ENCODE peak calls at places on chromosomes 1 and 21, in nine cellular contexts. R is BJ, O is cardiac muscle cell, W is fibroblast of lung, L is stomach, C is HL-60, F is PC-3, J is heart left ventricle, B is psoas muscle. T is an unnamed sample.

GRCh38 chr1:197358959-197359358 is 90.9 kb downstream of the CRB1 start:
- DNase-seq in O (no peak), F (no peak), B (no peak), C (no peak), J (no peak), W (no peak), L (no peak), R (no peak), T (no peak)

GRCh38 chr1:83883979-83884378 is 115.0 kb downstream of the TTLL7 start:
- DNase-seq in J (no peak), W (no peak), L (no peak), R (no peak), F (peak), B (no peak), O (no peak), C (no peak), T (no peak)

GRCh38 chr1:173853074-173853473 is 14.7 kb downstream of the GAS5 start:
- DNase-seq in R (no peak), F (no peak), B (no peak), L (no peak), C (no peak), W (peak), O (peak), J (no peak), T (peak)

GRCh38 chr1:225299624-225300023 is 128.2 kb downstream of the LBR start:
- DNase-seq in F (peak), J (no peak), B (no peak), L (no peak), C (no peak), R (no peak), O (no peak), W (peak), T (no peak)

GRCh38 chr1:94792473-94792875 is 27.7 kb upstream of the SLC44A3 start:
- DNase-seq in W (peak), J (no peak), R (no peak), B (no peak), F (peak), O (peak), L (no peak), C (peak), T (peak)

GRCh38 chr1:17176306-17177061 is 28.4 kb upstream of the PADI1 start:
- DNase-seq in O (no peak), F (no peak), C (no peak), R (no peak), J (no peak), L (no peak), W (no peak), B (no peak), T (no peak)

GRCh38 chr1:88204768-88205167 is 479.3 kb upstream of the PKN2 start:
- DNase-seq in B (no peak), R (no peak), J (no peak), F (no peak), L (no peak), C (no peak), O (no peak), W (no peak), T (no peak)

GRCh38 chr1:209937996-209938959 is at the start of gene SYT14:
- DNase-seq in J (no peak), F (peak), B (no peak), L (no peak), W (peak), C (no peak), O (peak), R (peak), T (peak)

GRCh38 chr1:64167176-64167575 is 36.2 kb upstream of the UBE2U start:
- DNase-seq in O (peak), C (no peak), L (no peak), F (no peak), J (no peak), W (peak), R (no peak), B (no peak), T (peak)

GRCh38 chr1:24557711-24558121 is 1.8 kb downstream of the NCMAP start:
- DNase-seq in R (no peak), L (peak), C (no peak), B (no peak), J (no peak), W (no peak), F (no peak), O (no peak), T (no peak)

GRCh38 chr1:183069562-183070216 is 46.5 kb downstream of the LAMC1 start:
- DNase-seq in C (no peak), R (no peak), L (no peak), F (peak), O (no peak), J (no peak), W (peak), B (no peak), T (no peak)

GRCh38 chr1:6171546-6172124 is 8.5 kb downstream of the CHD5 start:
- DNase-seq in B (no peak), O (no peak), C (no peak), L (no peak), F (peak), W (no peak), J (no peak), R (no peak), T (peak)

GRCh38 chr1:206039046-206039929 is 13.7 kb upstream of the RHEX start:
- DNase-seq in L (no peak), F (no peak), J (no peak), R (no peak), W (no peak), O (no peak), C (no peak), B (no peak), T (no peak)

GRCh38 chr1:206037521-206037920 is 13.8 kb upstream of the CTSE start:
- DNase-seq in B (no peak), O (no peak), J (no peak), C (no peak), L (no peak), R (no peak), F (no peak), W (no peak), T (no peak)

GRCh38 chr1:206032356-206033140 is 8.9 kb upstream of the CTSE start:
- DNase-seq in F (no peak), W (peak), R (no peak), L (no peak), O (no peak), J (no peak), B (no peak), C (no peak), T (peak)

GRCh38 chr1:206036661-206037455 is 13.2 kb upstream of the CTSE start:
- DNase-seq in R (no peak), O (no peak), B (no peak), L (no peak), F (no peak), W (no peak), J (no peak), C (no peak), T (no peak)

GRCh38 chr1:206035027-206035426 is 11.3 kb upstream of the CTSE start:
- DNase-seq in C (no peak), J (no peak), O (no peak), R (no peak), F (no peak), L (peak), W (no peak), B (no peak), T (no peak)
- H3K4me3 ChIP-seq in C (no peak), J (no peak), O (no peak), R (no peak), F (peak), L (no peak), W (no peak), B (no peak), T (no peak)

GRCh38 chr1:218250492-218250891 is 34.6 kb upstream of the RRP15 start:
- DNase-seq in C (no peak), B (no peak), J (no peak), R (no peak), W (no peak), F (no peak), L (no peak), O (no peak), T (peak)
- TF ChIP-seq CTCF in C (no peak), B (no peak), J (no peak), R (peak), W (no peak), F (peak), L (no peak), O (peak), T (no peak)

GRCh38 chr21:29625990-29626389 is 313.8 kb downstream of the GRIK1 start:
- DNase-seq in O (no peak), L (no peak), B (no peak), J (no peak), C (no peak), F (no peak), R (no peak), W (no peak), T (no peak)
- H3K4me3 ChIP-seq in O (no peak), L (no peak), B (no peak), J (no peak), C (no peak), F (no peak), R (no peak), W (no peak), T (no peak)

DNA sequence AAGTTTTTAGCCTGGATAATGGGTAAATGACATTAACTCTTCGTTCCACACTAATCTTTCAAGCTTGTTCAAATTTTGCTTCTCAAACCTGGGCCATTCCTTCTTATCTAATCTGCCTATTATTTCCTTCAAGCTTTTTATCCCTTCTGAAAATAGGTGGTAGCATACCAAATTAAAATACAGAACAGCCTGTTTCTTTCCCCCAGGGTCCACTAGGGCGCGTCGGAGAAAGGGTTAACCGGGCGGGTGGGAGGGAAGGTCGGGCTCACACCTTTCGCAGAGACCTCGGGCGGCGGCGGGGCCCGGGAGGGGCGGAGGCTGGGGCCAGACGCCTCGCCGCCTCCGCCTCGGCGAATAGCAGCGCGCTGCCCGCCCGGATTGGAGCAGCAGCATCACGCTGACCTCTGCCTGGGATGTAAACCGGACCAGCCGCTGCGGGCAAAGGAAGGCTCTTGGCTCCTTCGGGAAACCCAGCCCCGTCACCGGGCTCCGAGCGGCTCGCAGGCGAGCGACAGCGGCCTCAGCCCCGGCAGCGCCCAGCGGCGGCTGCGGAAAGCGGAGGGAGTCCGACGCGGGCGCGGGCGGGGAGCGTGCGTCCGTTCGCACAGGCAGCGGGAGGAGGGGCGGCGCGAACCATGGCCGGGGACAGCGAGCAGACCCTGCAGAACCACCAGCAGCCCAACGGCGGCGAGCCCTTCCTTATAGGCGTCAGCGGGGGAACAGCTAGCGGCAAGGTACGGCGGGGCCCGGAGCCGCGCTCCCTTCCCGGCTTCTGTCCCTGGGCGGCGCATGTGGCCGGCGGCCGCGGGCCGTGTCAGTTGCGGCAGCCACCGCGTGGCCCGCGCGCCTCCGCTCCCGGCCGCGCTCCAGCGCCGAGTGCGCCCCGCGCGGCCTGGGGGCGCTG is at the start of gene UCK2:
- DNase-seq in B (peak), L (peak), F (peak), O (peak), W (peak), C (peak), R (no peak), J (peak), T (peak)
- TF ChIP-seq CTCF in B (peak), L (no peak), F (no peak), O (no peak), W (no peak), C (no peak), R (no peak), J (no peak), T (peak)

T was measured in choroid plexus epithelial cell.